ENCODE peak calls at places on chromosome 19, in ten cellular contexts. One of them, this sample, is unnamed.

GRCh38 chr19:28420731-28421550 is 792.0 kb downstream of the UQCRFS1 start:
- DNase-seq in mammary epithelial cell: peak; percentile 22
- DNase-seq in adrenal gland: no peak
- DNase-seq in HepG2: no peak
- DNase-seq in lung: no peak
- DNase-seq in dorsolateral prefrontal cortex: no peak
- DNase-seq in AG10803: no peak
- DNase-seq in lower lobe of right lung: no peak
- DNase-seq in SJCRH30: peak; percentile 6
- DNase-seq in cardiac fibroblast: no peak
- DNase-seq in this sample: no peak

GRCh38 chr19:46193678-46194077 is 35.9 kb upstream of the IGFL1 start:
- DNase-seq in AG10803: no peak
- DNase-seq in adrenal gland: no peak
- DNase-seq in lung: no peak
- DNase-seq in lower lobe of right lung: no peak
- DNase-seq in HepG2: no peak
- DNase-seq in SJCRH30: no peak
- DNase-seq in dorsolateral prefrontal cortex: no peak
- DNase-seq in cardiac fibroblast: no peak
- DNase-seq in mammary epithelial cell: no peak
- DNase-seq in this sample: no peak

GRCh38 chr19:18156841-18157464 is 4.0 kb downstream of the PIK3R2 start:
- DNase-seq in cardiac fibroblast: peak; percentile 88
- DNase-seq in AG10803: peak; percentile 65
- DNase-seq in HepG2: peak; percentile 63
- DNase-seq in SJCRH30: peak; percentile 99
- DNase-seq in adrenal gland: peak; percentile 98
- DNase-seq in lower lobe of right lung: peak; percentile 92
- DNase-seq in mammary epithelial cell: peak; percentile 88
- DNase-seq in dorsolateral prefrontal cortex: peak; percentile 72
- DNase-seq in lung: peak; percentile 88
- DNase-seq in this sample: peak; percentile 95

GRCh38 chr19:10718205-10719196 is 622 bp downstream of the DNM2 start:
- DNase-seq in AG10803: peak; percentile 36
- DNase-seq in mammary epithelial cell: peak; percentile 31
- DNase-seq in adrenal gland: peak; percentile 53
- DNase-seq in lower lobe of right lung: peak; percentile 76
- DNase-seq in cardiac fibroblast: peak; percentile 49
- DNase-seq in lung: peak; percentile 52
- DNase-seq in SJCRH30: peak; percentile 58
- DNase-seq in HepG2: no peak
- DNase-seq in dorsolateral prefrontal cortex: no peak
- DNase-seq in this sample: peak; percentile 51

GRCh38 chr19:48991823-48992570 is 1.1 kb downstream of the GYS1 start:
- DNase-seq in SJCRH30: peak; percentile 79
- DNase-seq in dorsolateral prefrontal cortex: no peak
- DNase-seq in lower lobe of right lung: peak; percentile 63
- DNase-seq in adrenal gland: peak; percentile 81
- DNase-seq in mammary epithelial cell: peak; percentile 79
- DNase-seq in lung: peak; percentile 63
- DNase-seq in AG10803: peak; percentile 83
- DNase-seq in cardiac fibroblast: peak; percentile 83
- DNase-seq in HepG2: no peak
- DNase-seq in this sample: peak; percentile 91

GRCh38 chr19:16778796-16779411 is 50.3 kb upstream of the SIN3B start:
- DNase-seq in lower lobe of right lung: peak; percentile 69
- DNase-seq in AG10803: peak; percentile 59
- DNase-seq in cardiac fibroblast: peak; percentile 73
- DNase-seq in mammary epithelial cell: peak; percentile 40
- DNase-seq in dorsolateral prefrontal cortex: peak; percentile 48
- DNase-seq in adrenal gland: peak; percentile 84
- DNase-seq in lung: peak; percentile 44
- DNase-seq in SJCRH30: peak; percentile 83
- DNase-seq in HepG2: peak; percentile 40
- DNase-seq in this sample: peak; percentile 75

GRCh38 chr19:45011959-45012358 is 10.7 kb downstream of the RELB start:
- DNase-seq in HepG2: no peak
- DNase-seq in lung: no peak
- DNase-seq in cardiac fibroblast: no peak
- DNase-seq in mammary epithelial cell: no peak
- DNase-seq in adrenal gland: no peak
- DNase-seq in SJCRH30: no peak
- DNase-seq in dorsolateral prefrontal cortex: no peak
- DNase-seq in lower lobe of right lung: no peak
- DNase-seq in AG10803: no peak
- DNase-seq in this sample: no peak

GRCh38 chr19:35883920-35884319 is 15.5 kb downstream of the APLP1 start:
- DNase-seq in AG10803: no peak
- DNase-seq in dorsolateral prefrontal cortex: no peak
- DNase-seq in lung: no peak
- DNase-seq in SJCRH30: no peak
- DNase-seq in adrenal gland: no peak
- DNase-seq in cardiac fibroblast: no peak
- DNase-seq in lower lobe of right lung: no peak
- DNase-seq in mammary epithelial cell: no peak
- DNase-seq in HepG2: no peak
- DNase-seq in this sample: no peak

GRCh38 chr19:38509027-38509426 is 75.5 kb downstream of the RYR1 start:
- DNase-seq in lower lobe of right lung: no peak
- DNase-seq in lung: no peak
- DNase-seq in SJCRH30: no peak
- DNase-seq in HepG2: no peak
- DNase-seq in dorsolateral prefrontal cortex: no peak
- DNase-seq in cardiac fibroblast: no peak
- DNase-seq in mammary epithelial cell: no peak
- DNase-seq in AG10803: no peak
- DNase-seq in adrenal gland: no peak
- DNase-seq in this sample: no peak

GRCh38 chr19:32406161-32407003 is 812 bp downstream of the DPY19L3 start:
- DNase-seq in cardiac fibroblast: no peak
- DNase-seq in lung: no peak
- DNase-seq in adrenal gland: no peak
- DNase-seq in SJCRH30: peak; percentile 22
- DNase-seq in mammary epithelial cell: peak; percentile 53
- DNase-seq in HepG2: no peak
- DNase-seq in AG10803: no peak
- DNase-seq in lower lobe of right lung: no peak
- DNase-seq in dorsolateral prefrontal cortex: no peak
- DNase-seq in this sample: no peak

GRCh38 chr19:14337510-14337909 is 43.7 kb upstream of the ADGRE5 start:
- DNase-seq in lung: no peak
- DNase-seq in HepG2: no peak
- DNase-seq in cardiac fibroblast: peak; percentile 29
- DNase-seq in SJCRH30: peak; percentile 67
- DNase-seq in lower lobe of right lung: peak; percentile 52
- DNase-seq in mammary epithelial cell: no peak
- DNase-seq in AG10803: no peak
- DNase-seq in adrenal gland: no peak
- DNase-seq in dorsolateral prefrontal cortex: no peak
- DNase-seq in this sample: peak; percentile 25

GRCh38 chr19:29674374-29675119 is 9.3 kb downstream of the PLEKHF1 start:
- DNase-seq in cardiac fibroblast: no peak
- DNase-seq in mammary epithelial cell: no peak
- DNase-seq in SJCRH30: no peak
- DNase-seq in dorsolateral prefrontal cortex: no peak
- DNase-seq in adrenal gland: no peak
- DNase-seq in AG10803: no peak
- DNase-seq in HepG2: no peak
- DNase-seq in lung: no peak
- DNase-seq in lower lobe of right lung: no peak
- DNase-seq in this sample: no peak

GRCh38 chr19:55044771-55045716 is 7.0 kb upstream of the GP6 start:
- DNase-seq in cardiac fibroblast: no peak
- DNase-seq in dorsolateral prefrontal cortex: no peak
- DNase-seq in adrenal gland: no peak
- DNase-seq in lower lobe of right lung: no peak
- DNase-seq in SJCRH30: no peak
- DNase-seq in HepG2: no peak
- DNase-seq in AG10803: no peak
- DNase-seq in lung: no peak
- DNase-seq in mammary epithelial cell: no peak
- DNase-seq in this sample: no peak

GRCh38 chr19:55050749-55051532 is 12.0 kb downstream of the RDH13 start:
- DNase-seq in mammary epithelial cell: no peak
- DNase-seq in lower lobe of right lung: no peak
- DNase-seq in lung: no peak
- DNase-seq in AG10803: no peak
- DNase-seq in adrenal gland: no peak
- DNase-seq in dorsolateral prefrontal cortex: no peak
- DNase-seq in HepG2: no peak
- DNase-seq in SJCRH30: no peak
- DNase-seq in cardiac fibroblast: no peak
- DNase-seq in this sample: no peak

GRCh38 chr19:55046975-55047622 is 9.0 kb upstream of the GP6 start:
- DNase-seq in lung: no peak
- DNase-seq in AG10803: no peak
- DNase-seq in SJCRH30: no peak
- DNase-seq in cardiac fibroblast: no peak
- DNase-seq in lower lobe of right lung: no peak
- DNase-seq in HepG2: no peak
- DNase-seq in dorsolateral prefrontal cortex: no peak
- DNase-seq in mammary epithelial cell: no peak
- DNase-seq in adrenal gland: no peak
- DNase-seq in this sample: no peak

GRCh38 chr19:55048446-55048845 is 10.4 kb upstream of the GP6 start:
- DNase-seq in adrenal gland: no peak
- DNase-seq in HepG2: no peak
- DNase-seq in dorsolateral prefrontal cortex: no peak
- DNase-seq in mammary epithelial cell: no peak
- DNase-seq in AG10803: no peak
- DNase-seq in SJCRH30: no peak
- DNase-seq in lower lobe of right lung: no peak
- DNase-seq in lung: no peak
- DNase-seq in cardiac fibroblast: no peak
- DNase-seq in this sample: no peak

DNA sequence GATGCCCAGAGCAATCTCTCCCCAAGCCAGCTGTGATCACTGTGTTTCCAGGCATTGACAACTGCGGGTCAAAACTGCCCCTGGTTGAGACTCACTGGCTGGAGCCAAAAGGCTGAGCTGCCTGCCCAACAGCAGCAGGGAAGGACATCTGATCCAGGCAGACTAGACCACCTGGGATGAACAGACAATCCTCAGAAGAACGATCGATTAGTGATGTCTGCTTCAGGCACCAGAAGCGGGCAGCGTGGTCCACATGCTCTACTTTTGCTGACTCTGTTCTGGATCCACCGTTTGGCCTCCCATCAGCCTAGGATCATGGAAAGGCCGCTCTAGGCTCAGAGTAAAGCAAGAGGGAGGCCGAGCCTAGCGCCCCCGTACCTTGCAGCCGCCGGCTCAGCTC is 9.9 kb upstream of the GP6 start:
- DNase-seq in cardiac fibroblast: no peak
- DNase-seq in mammary epithelial cell: no peak
- DNase-seq in lung: no peak
- DNase-seq in lower lobe of right lung: no peak
- DNase-seq in HepG2: no peak
- DNase-seq in SJCRH30: no peak
- DNase-seq in AG10803: no peak
- DNase-seq in adrenal gland: no peak
- DNase-seq in dorsolateral prefrontal cortex: no peak
- DNase-seq in this sample: no peak
- H3K4me3 ChIP-seq in cardiac fibroblast: no peak overlapping the region
- H3K4me3 ChIP-seq in mammary epithelial cell: no peak overlapping the region
- H3K4me3 ChIP-seq in lung: no peak overlapping the region
- H3K4me3 ChIP-seq in lower lobe of right lung: no peak overlapping the region
- H3K4me3 ChIP-seq in HepG2: no peak overlapping the region
- H3K4me3 ChIP-seq in SJCRH30: no peak overlapping the region
- H3K4me3 ChIP-seq in AG10803: no peak overlapping the region
- H3K4me3 ChIP-seq in adrenal gland: no peak overlapping the region
- H3K4me3 ChIP-seq in dorsolateral prefrontal cortex: no peak overlapping the region
- H3K4me3 ChIP-seq in this sample: no peak overlapping the region

DNA sequence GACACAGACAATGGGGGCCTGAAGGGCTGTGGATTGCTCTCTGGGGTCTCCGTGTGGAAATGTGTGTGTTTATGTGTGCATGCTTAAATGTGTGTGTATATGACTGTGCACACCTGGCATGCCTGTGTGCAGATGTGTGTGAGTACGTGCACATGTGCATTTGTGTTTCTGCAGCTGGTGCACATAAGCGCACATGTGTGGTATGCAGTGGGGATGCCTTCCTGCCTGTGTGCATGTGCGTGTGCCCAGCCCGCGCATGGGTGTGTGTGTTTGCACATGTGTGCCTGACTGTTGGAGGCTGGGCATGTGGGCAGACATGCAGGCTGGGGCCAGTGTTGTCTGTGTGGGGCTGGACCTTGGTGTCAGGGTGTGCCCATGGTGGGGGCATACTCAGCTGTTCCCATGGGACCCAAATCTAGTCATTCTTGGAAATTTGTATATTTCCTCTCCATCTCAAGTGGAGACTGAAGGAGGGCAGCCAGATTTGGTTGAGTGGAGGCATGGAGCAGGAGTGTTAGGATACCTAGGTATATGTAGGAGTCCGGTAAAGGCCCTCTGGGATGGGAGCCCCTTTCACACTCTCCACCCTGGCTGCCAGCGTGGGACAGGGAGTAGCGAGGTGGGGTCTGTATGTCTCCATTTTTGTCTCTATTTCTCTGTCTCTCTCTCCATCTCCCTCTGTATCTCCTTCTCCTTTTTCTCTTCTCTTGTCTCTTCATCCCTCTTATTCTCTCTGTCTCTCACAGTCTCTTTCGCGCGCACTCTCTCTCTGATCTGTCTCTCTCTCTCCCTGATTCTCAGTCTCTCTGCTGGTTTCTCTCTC is 50.0 kb downstream of the CELF5 start:
- DNase-seq in lung: no peak
- DNase-seq in adrenal gland: no peak
- DNase-seq in lower lobe of right lung: no peak
- DNase-seq in HepG2: no peak
- DNase-seq in dorsolateral prefrontal cortex: no peak
- DNase-seq in AG10803: no peak
- DNase-seq in SJCRH30: no peak
- DNase-seq in mammary epithelial cell: no peak
- DNase-seq in cardiac fibroblast: no peak
- DNase-seq in this sample: no peak
- H3K4me3 ChIP-seq in lung: no peak overlapping the region
- H3K4me3 ChIP-seq in adrenal gland: no peak overlapping the region
- H3K4me3 ChIP-seq in lower lobe of right lung: no peak overlapping the region
- H3K4me3 ChIP-seq in HepG2: no peak overlapping the region
- H3K4me3 ChIP-seq in dorsolateral prefrontal cortex: no peak overlapping the region
- H3K4me3 ChIP-seq in AG10803: no peak overlapping the region
- H3K4me3 ChIP-seq in SJCRH30: no peak overlapping the region
- H3K4me3 ChIP-seq in mammary epithelial cell: no peak overlapping the region
- H3K4me3 ChIP-seq in cardiac fibroblast: no peak overlapping the region
- H3K4me3 ChIP-seq in this sample: no peak overlapping the region

GRCh38 chr19:41325640-41325946 is 15.6 kb downstream of the CCDC97 start:
- DNase-seq in SJCRH30: no peak
- DNase-seq in adrenal gland: no peak
- DNase-seq in cardiac fibroblast: no peak
- DNase-seq in HepG2: no peak
- DNase-seq in lung: no peak
- DNase-seq in lower lobe of right lung: no peak
- DNase-seq in AG10803: no peak
- DNase-seq in dorsolateral prefrontal cortex: no peak
- DNase-seq in mammary epithelial cell: no peak
- DNase-seq in this sample: no peak
- H3K4me3 ChIP-seq in SJCRH30: no peak overlapping the region
- H3K4me3 ChIP-seq in adrenal gland: no peak overlapping the region
- H3K4me3 ChIP-seq in cardiac fibroblast: peak overlapping the region; percentile 14
- H3K4me3 ChIP-seq in HepG2: peak overlapping the region; percentile 52
- H3K4me3 ChIP-seq in lung: peak overlapping the region; percentile 2
- H3K4me3 ChIP-seq in lower lobe of right lung: peak overlapping the region; percentile 45
- H3K4me3 ChIP-seq in AG10803: peak overlapping the region; percentile 13
- H3K4me3 ChIP-seq in dorsolateral prefrontal cortex: peak overlapping the region; percentile 45
- H3K4me3 ChIP-seq in mammary epithelial cell: no peak overlapping the region
- H3K4me3 ChIP-seq in this sample: peak overlapping the region; percentile 29

GRCh38 chr19:43895727-43896126 is 39.4 kb downstream of the ZNF45 start:
- DNase-seq in mammary epithelial cell: no peak
- DNase-seq in dorsolateral prefrontal cortex: no peak
- DNase-seq in SJCRH30: no peak
- DNase-seq in adrenal gland: no peak
- DNase-seq in lower lobe of right lung: no peak
- DNase-seq in cardiac fibroblast: peak; percentile 14
- DNase-seq in lung: no peak
- DNase-seq in HepG2: no peak
- DNase-seq in AG10803: peak; percentile 6
- DNase-seq in this sample: peak; percentile 4
- H3K4me3 ChIP-seq in mammary epithelial cell: no peak overlapping the region
- H3K4me3 ChIP-seq in dorsolateral prefrontal cortex: no peak overlapping the region
- H3K4me3 ChIP-seq in SJCRH30: no peak overlapping the region
- H3K4me3 ChIP-seq in adrenal gland: no peak overlapping the region
- H3K4me3 ChIP-seq in lower lobe of right lung: no peak overlapping the region
- H3K4me3 ChIP-seq in cardiac fibroblast: no peak overlapping the region
- H3K4me3 ChIP-seq in lung: no peak overlapping the region
- H3K4me3 ChIP-seq in HepG2: no peak overlapping the region
- H3K4me3 ChIP-seq in AG10803: no peak overlapping the region
- H3K4me3 ChIP-seq in this sample: no peak overlapping the region

This sample was measured in choroid plexus epithelial cell.